ENCODE peak calls at places on chromosomes 13 and 19, in four cellular contexts. M is Peyer's patch, A is keratinocyte, T is H1. D is an unnamed sample.

GRCh38 chr13:38045278-38046048 is 175.9 kb upstream of the TRPC4 start:
- DNase-seq in M (no peak), A (peak; percentile 7), T (no peak), D (peak; percentile 25)

GRCh38 chr13:97367427-97367826 is 66.5 kb upstream of the RAP2A start:
- DNase-seq in M (no peak), A (no peak), T (no peak), D (no peak)

GRCh38 chr13:77697208-77698103 is at the start of gene SLAIN1:
- DNase-seq in M (peak; percentile 87), A (no peak), T (peak; percentile 85), D (peak; percentile 61)

GRCh38 chr13:79491715-79492114 is 10.8 kb downstream of the NDFIP2 start:
- DNase-seq in M (no peak), A (peak; percentile 68), T (no peak), D (no peak)

GRCh38 chr19:14479985-14480694 is 5.0 kb upstream of the PTGER1 start:
- DNase-seq in M (peak; percentile 53), A (no peak), T (peak; percentile 99), D (peak; percentile 66)

GRCh38 chr13:44879452-44880058 is 109.7 kb downstream of the NUFIP1 start:
- DNase-seq in M (no peak), A (peak; percentile 7), T (no peak), D (peak; percentile 16)

GRCh38 chr13:20053891-20054290 is 95.4 kb downstream of the ZMYM2 start:
- DNase-seq in M (no peak), A (no peak), T (no peak), D (no peak)

GRCh38 chr13:79457948-79458347 is 23.0 kb upstream of the NDFIP2 start:
- DNase-seq in M (no peak), A (no peak), T (no peak), D (no peak)

GRCh38 chr19:38290631-38291147 is 13.4 kb upstream of the C19orf33 start:
- DNase-seq in M (no peak), A (no peak), T (no peak), D (no peak)

GRCh38 chr13:44609137-44609536 is 33.0 kb upstream of the TSC22D1 start:
- DNase-seq in M (no peak), A (no peak), T (no peak), D (no peak)

GRCh38 chr19:41323023-41323422 is 13.1 kb downstream of the CCDC97 start:
- DNase-seq in M (no peak), A (no peak), T (no peak), D (no peak)

GRCh38 chr19:53311897-53312296 is 21.7 kb upstream of the ZNF845 start:
- DNase-seq in M (no peak), A (no peak), T (no peak), D (no peak)

GRCh38 chr13:74040200-74040599 is 94.0 kb downstream of the KLF12 start:
- DNase-seq in M (peak; percentile 46), A (no peak), T (peak; percentile 81), D (peak; percentile 66)

GRCh38 chr13:112969692-112970338 is 801 bp downstream of the MCF2L start:
- DNase-seq in M (no peak), A (no peak), T (no peak), D (no peak)

GRCh38 chr13:106573279-106573831 is 5.4 kb upstream of the ARGLU1 start:
- DNase-seq in M (no peak), A (no peak), T (no peak), D (no peak)

GRCh38 chr19:11273288-11273687 is 11.0 kb upstream of the DOCK6 start:
- DNase-seq in M (no peak), A (no peak), T (no peak), D (no peak)

GRCh38 chr19:5172859-5173577 is 167.6 kb downstream of the PTPRS start:
- DNase-seq in M (no peak), A (peak; percentile 91), T (no peak), D (no peak)

GRCh38 chr19:45172173-45172572 is 5.9 kb downstream of the TRAPPC6A start:
- DNase-seq in M (no peak), A (no peak), T (no peak), D (no peak)

GRCh38 chr19:51009061-51009891 is 7.9 kb upstream of the KLK8 start:
- DNase-seq in M (no peak), A (no peak), T (no peak), D (no peak)

GRCh38 chr13:48000559-48001126 is 430 bp downstream of the SUCLA2 start:
- DNase-seq in M (peak; percentile 17), A (no peak), T (no peak), D (no peak)

GRCh38 chr13:48292650-48293049 is 10.9 kb upstream of the RB1 start:
- DNase-seq in M (no peak), A (no peak), T (no peak), D (no peak)

GRCh38 chr13:21901772-21902708 is 231.2 kb downstream of the FGF9 start:
- DNase-seq in M (no peak), A (no peak), T (no peak), D (no peak)

GRCh38 chr13:92317066-92317465 is 909.5 kb upstream of the GPC6 start:
- DNase-seq in M (no peak), A (no peak), T (no peak), D (no peak)

GRCh38 chr19:28419312-28419711 is 793.6 kb downstream of the UQCRFS1 start:
- DNase-seq in M (no peak), A (no peak), T (no peak), D (no peak)

DNA sequence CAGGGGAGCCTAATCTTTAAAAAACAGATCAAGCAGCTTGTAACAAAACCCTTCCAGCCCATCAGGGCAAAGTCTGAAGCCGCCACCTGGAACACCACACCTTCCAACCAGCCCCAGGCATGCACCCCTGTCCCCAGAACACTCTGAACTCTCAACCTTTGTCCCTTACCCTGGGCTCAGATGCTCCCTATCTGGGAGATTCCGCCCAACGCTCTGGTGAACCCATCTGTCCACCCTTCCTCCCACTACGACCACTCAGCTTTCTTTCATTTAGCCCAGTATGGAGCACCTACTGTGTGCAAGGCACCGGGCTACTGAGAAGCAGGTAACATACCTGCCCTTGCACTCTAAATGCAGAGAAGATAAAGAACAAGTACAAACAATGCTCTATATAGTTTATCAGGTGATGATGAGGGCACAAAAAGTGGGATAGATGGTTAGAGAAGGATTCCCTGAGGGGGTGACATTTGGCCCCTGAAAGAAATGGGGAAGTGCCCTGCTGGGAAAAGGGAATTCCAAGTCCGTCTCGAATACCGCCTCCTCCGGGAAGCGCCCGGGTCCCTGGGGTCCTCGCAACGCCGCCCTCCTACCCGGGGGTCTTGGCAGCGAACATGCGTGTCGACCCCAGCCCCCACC is 629 bp downstream of the PEPD start:
- DNase-seq in M (no peak), A (no peak), T (no peak), D (no peak)
- H3K27ac ChIP-seq in M (peak overlapping the region; percentile 85), A (peak overlapping the region; percentile 24), T (peak overlapping the region; percentile 71), D (no peak overlapping the region)

DNA sequence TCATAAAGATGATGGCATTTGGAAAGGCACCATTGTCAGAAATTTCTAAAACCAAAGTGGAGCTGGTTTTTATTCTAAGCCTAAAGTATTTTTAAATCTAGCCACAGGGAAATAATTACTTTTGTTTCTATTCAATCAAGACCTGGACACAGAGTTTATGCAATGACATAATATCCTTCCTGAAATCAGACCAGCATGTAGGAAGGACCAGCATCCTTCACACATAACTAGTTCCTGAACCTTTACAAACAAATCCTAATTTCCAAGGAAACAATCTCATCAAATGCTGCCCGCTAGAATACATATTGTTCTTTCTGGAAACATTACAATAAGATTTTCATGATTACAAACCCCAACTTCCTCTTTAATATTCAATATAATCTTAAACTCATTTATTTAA is 1.5 kb downstream of the STARD13 start:
- DNase-seq in M (no peak), A (no peak), T (no peak), D (no peak)
- H3K27ac ChIP-seq in M (no peak overlapping the region), A (peak overlapping the region; percentile 98), T (no peak overlapping the region), D (no peak overlapping the region)

DNA sequence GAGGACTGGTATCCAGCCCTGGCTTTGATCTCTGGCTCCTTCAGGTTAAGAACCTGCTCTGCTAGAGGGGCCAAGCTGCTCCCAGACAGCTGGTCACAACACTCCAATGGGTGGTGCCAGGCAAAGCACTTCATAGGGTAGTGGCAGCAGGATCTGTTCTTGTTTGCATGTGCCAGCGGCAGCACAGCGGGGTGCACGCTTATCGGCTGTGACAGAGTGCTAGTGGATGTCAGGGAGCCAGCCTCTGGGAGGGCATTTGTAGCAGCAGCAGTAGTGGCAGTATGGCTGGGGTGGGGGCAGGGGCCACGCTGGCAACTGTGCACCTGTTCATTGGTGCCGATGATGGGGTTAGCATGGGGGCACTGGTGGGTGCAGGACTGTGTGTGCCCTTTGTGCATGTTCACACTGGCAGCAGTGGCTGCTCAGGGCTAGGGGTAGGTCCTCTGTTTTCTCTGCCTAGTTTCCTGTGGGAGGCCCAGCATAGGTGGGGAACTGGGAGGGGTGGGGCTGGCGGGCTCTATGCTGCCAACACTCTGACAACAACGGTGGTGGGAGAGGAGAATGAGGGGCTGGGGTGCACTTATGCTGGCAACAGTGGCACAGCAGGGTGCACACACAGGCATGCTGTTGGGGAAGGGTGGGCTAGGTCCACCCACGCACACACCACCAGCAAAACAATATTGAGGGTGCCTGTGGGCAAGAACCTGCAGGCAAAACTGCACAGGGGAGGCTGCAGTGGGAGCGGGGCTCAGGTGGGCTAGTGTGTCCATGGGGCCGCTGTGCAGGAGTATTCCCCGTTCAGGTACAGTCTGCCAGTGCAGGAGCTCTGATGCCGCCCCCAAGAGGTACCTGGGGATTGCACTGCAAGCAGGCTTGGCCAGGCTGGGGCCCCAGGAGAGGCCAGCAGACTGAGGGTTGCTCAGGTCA is 19.3 kb downstream of the AP1M1 start:
- DNase-seq in M (no peak), A (no peak), T (no peak), D (no peak)
- H3K27ac ChIP-seq in M (no peak overlapping the region), A (no peak overlapping the region), T (no peak overlapping the region), D (no peak overlapping the region)

GRCh38 chr13:110327036-110327790 is 20.1 kb downstream of the COL4A2 start:
- DNase-seq in M (no peak), A (no peak), T (no peak), D (no peak)
- H3K27ac ChIP-seq in M (peak overlapping the region; percentile 17), A (no peak overlapping the region), T (peak overlapping the region; percentile 9), D (no peak overlapping the region)

GRCh38 chr13:98707309-98707999 is 45.0 kb downstream of the SLC15A1 start:
- DNase-seq in M (no peak), A (no peak), T (no peak), D (no peak)
- H3K27ac ChIP-seq in M (no peak overlapping the region), A (no peak overlapping the region), T (no peak overlapping the region), D (no peak overlapping the region)

GRCh38 chr19:3656073-3656746 is 29.6 kb upstream of the CACTIN start:
- DNase-seq in M (no peak), A (no peak), T (no peak), D (no peak)
- H3K27ac ChIP-seq in M (no peak overlapping the region), A (no peak overlapping the region), T (no peak overlapping the region), D (no peak overlapping the region)